ENCODE peak calls at places on chromosomes 2 and 18, in eight cellular contexts. S is effector memory CD8-positive, alpha-beta T cell; P is lower lobe of right lung; C is CD8-positive, alpha-beta T cell; O is NCI-H1092; U is HT1080; N is body of pancreas; L is stimulated activated CD4-positive, alpha-beta T cell treated with anti-CD3 and anti-CD28 coated beads, Interleukin-15, amount 100 ng/mL, for 1 hour. E is an unnamed sample.

GRCh38 chr2:201138401-201138970 is 22.5 kb downstream of the CFLAR start:
- DNase-seq in S (no peak), P (no peak), C (no peak), O (no peak), U (no peak), N (no peak), L (no peak), E (no peak)

GRCh38 chr18:58038063-58038462 is 6.0 kb upstream of the NEDD4L start:
- DNase-seq in S (no peak), P (no peak), C (no peak), O (no peak), U (no peak), N (no peak), L (no peak), E (no peak)

GRCh38 chr2:109372614-109373013 is 241.2 kb downstream of the SEPTIN10 start:
- DNase-seq in S (no peak), P (no peak), C (peak; percentile 1), O (no peak), U (no peak), N (no peak), L (no peak), E (no peak)

GRCh38 chr2:44615950-44616518 is 254.3 kb downstream of the CAMKMT start:
- DNase-seq in S (no peak), P (no peak), C (no peak), O (no peak), U (no peak), N (no peak), L (no peak), E (no peak)

GRCh38 chr2:233846387-233847247 is 7.7 kb downstream of the HJURP start:
- DNase-seq in S (no peak), P (no peak), C (no peak), O (no peak), U (no peak), N (no peak), L (no peak), E (no peak)

GRCh38 chr2:109368798-109369197 is 239.8 kb downstream of the SH3RF3 start:
- DNase-seq in S (no peak), P (no peak), C (no peak), O (no peak), U (no peak), N (no peak), L (no peak), E (no peak)

GRCh38 chr2:9905413-9905812 is 46.1 kb upstream of the GRHL1 start:
- DNase-seq in S (no peak), P (no peak), C (no peak), O (no peak), U (no peak), N (no peak), L (no peak), E (no peak)

GRCh38 chr18:71327443-71328120 is 1038.7 kb downstream of the SOCS6 start:
- DNase-seq in S (no peak), P (no peak), C (no peak), O (no peak), U (no peak), N (no peak), L (no peak), E (no peak)

GRCh38 chr2:132009874-132010521 is 151.8 kb downstream of the ANKRD30BL start:
- DNase-seq in S (no peak), P (peak; percentile 17), C (no peak), O (no peak), U (peak; percentile 2), N (peak; percentile 20), L (no peak), E (no peak)

GRCh38 chr2:39696838-39697237 is 31.1 kb downstream of the TMEM178A start:
- DNase-seq in S (no peak), P (no peak), C (no peak), O (no peak), U (peak; percentile 43), N (no peak), L (no peak), E (no peak)

GRCh38 chr2:186540971-186541370 is 48.9 kb upstream of the ITGAV start:
- DNase-seq in S (no peak), P (no peak), C (no peak), O (no peak), U (no peak), N (no peak), L (no peak), E (no peak)

GRCh38 chr2:119937680-119938079 is 75.2 kb upstream of the EPB41L5 start:
- DNase-seq in S (no peak), P (no peak), C (no peak), O (no peak), U (no peak), N (no peak), L (no peak), E (no peak)

GRCh38 chr2:173049732-173050314 is 25.8 kb upstream of the MAP3K20 start:
- DNase-seq in S (no peak), P (no peak), C (no peak), O (no peak), U (no peak), N (no peak), L (no peak), E (no peak)

GRCh38 chr2:222239945-222240675 is 58.7 kb downstream of the PAX3 start:
- DNase-seq in S (no peak), P (no peak), C (no peak), O (no peak), U (no peak), N (no peak), L (no peak), E (no peak)

GRCh38 chr18:31795747-31796146 is 35.1 kb upstream of the SLC25A52 start:
- DNase-seq in S (no peak), P (no peak), C (no peak), O (no peak), U (no peak), N (no peak), L (no peak), E (no peak)

GRCh38 chr2:20291846-20292408 is 58.7 kb downstream of the PUM2 start:
- DNase-seq in S (no peak), P (no peak), C (no peak), O (no peak), U (no peak), N (no peak), L (no peak), E (no peak)

GRCh38 chr2:55929476-55929875 is 5.9 kb upstream of the EFEMP1 start:
- DNase-seq in S (no peak), P (no peak), C (no peak), O (no peak), U (no peak), N (no peak), L (no peak), E (no peak)

GRCh38 chr18:36315736-36316135 is 18.2 kb downstream of the FHOD3 start:
- DNase-seq in S (no peak), P (no peak), C (no peak), O (no peak), U (peak; percentile 84), N (no peak), L (no peak), E (no peak)

GRCh38 chr18:48412339-48412929 is 3.3 kb upstream of the ZBTB7C start:
- DNase-seq in S (no peak), P (no peak), C (no peak), O (peak; percentile 56), U (peak; percentile 32), N (peak; percentile 32), L (no peak), E (no peak)

GRCh38 chr2:72276356-72276755 is 128.7 kb upstream of the CYP26B1 start:
- DNase-seq in S (no peak), P (no peak), C (no peak), O (no peak), U (no peak), N (no peak), L (no peak), E (no peak)

GRCh38 chr2:51003345-51004192 is 28.4 kb downstream of the NRXN1 start:
- DNase-seq in S (no peak), P (no peak), C (no peak), O (no peak), U (peak; percentile 44), N (no peak), L (no peak), E (no peak)

GRCh38 chr2:169361706-169362345 is 508 bp downstream of the LRP2 start:
- DNase-seq in S (no peak), P (peak; percentile 57), C (peak; percentile 6), O (no peak), U (no peak), N (peak; percentile 16), L (no peak), E (no peak)

GRCh38 chr2:112021269-112021668 is 33.8 kb upstream of the TMEM87B start:
- DNase-seq in S (no peak), P (no peak), C (no peak), O (no peak), U (no peak), N (no peak), L (no peak), E (no peak)

GRCh38 chr2:38794235-38794946 is 16.4 kb downstream of the GEMIN6 start:
- DNase-seq in S (no peak), P (no peak), C (no peak), O (no peak), U (no peak), N (no peak), L (no peak), E (no peak)

GRCh38 chr18:6120820-6121279 is 225.5 kb upstream of the TMEM200C start:
- DNase-seq in S (no peak), P (no peak), C (no peak), O (no peak), U (no peak), N (no peak), L (no peak), E (no peak)

GRCh38 chr18:62979172-62979571 is 263.8 kb downstream of the PHLPP1 start:
- DNase-seq in S (no peak), P (peak; percentile 68), C (no peak), O (peak; percentile 69), U (peak; percentile 55), N (no peak), L (no peak), E (no peak)

GRCh38 chr2:3784731-3785130 is 81.4 kb downstream of the DCDC2C start:
- DNase-seq in S (no peak), P (no peak), C (no peak), O (no peak), U (peak; percentile 84), N (no peak), L (no peak), E (no peak)

GRCh38 chr18:8329186-8329771 is 280.0 kb upstream of the RAB12 start:
- DNase-seq in S (no peak), P (no peak), C (no peak), O (no peak), U (peak; percentile 20), N (no peak), L (no peak), E (no peak)

GRCh38 chr2:216474925-216475670 is 23.5 kb upstream of the RPL37A start:
- DNase-seq in S (no peak), P (no peak), C (no peak), O (no peak), U (no peak), N (no peak), L (no peak), E (no peak)

GRCh38 chr2:66862871-66863650 is 428.1 kb downstream of the MEIS1 start:
- DNase-seq in S (no peak), P (no peak), C (no peak), O (no peak), U (peak; percentile 48), N (no peak), L (no peak), E (no peak)

GRCh38 chr18:57649536-57650495 is 28.2 kb upstream of the NARS1 start:
- DNase-seq in S (no peak), P (no peak), C (no peak), O (no peak), U (peak; percentile 76), N (no peak), L (no peak), E (no peak)

GRCh38 chr2:73716518-73717250 is 20.5 kb downstream of the TPRKB start:
- DNase-seq in S (no peak), P (no peak), C (no peak), O (no peak), U (peak; percentile 64), N (no peak), L (no peak), E (no peak)

GRCh38 chr2:196431076-196431475 is 208.4 kb upstream of the CCDC150 start:
- DNase-seq in S (no peak), P (no peak), C (no peak), O (no peak), U (no peak), N (no peak), L (no peak), E (no peak)

GRCh38 chr2:239015769-239016675 is 168.1 kb downstream of the TWIST2 start:
- DNase-seq in S (no peak), P (no peak), C (no peak), O (no peak), U (no peak), N (no peak), L (no peak), E (no peak)

E was measured in activated T-helper 1 cell treated with anti-CD3 and anti-CD28 coated beads, Interleukin-2, amount 50 U/mL, for 16 hours.